ENCODE peak calls at places on chromosomes 1 and 21, in ten cellular contexts. A is iris pigment epithelial cell; C is occipital lobe; R is kidney; W is midbrain; U is endothelial cell; P is heart left ventricle; N is effector memory CD4-positive, alpha-beta T cell; Q is activated gamma-delta T cell; H is foreskin melanocyte. S is an unnamed sample.

GRCh38 chr21:41681336-41681801 is 85.5 kb downstream of the RIPK4 start:
- DNase-seq in A (no peak), C (no peak), R (no peak), W (no peak), U (no peak), P (no peak), N (no peak), Q (no peak), H (no peak), S (no peak)

GRCh38 chr21:37128069-37128468 is 55.0 kb downstream of the TTC3 start:
- DNase-seq in A (no peak), C (no peak), R (no peak), W (no peak), U (no peak), P (no peak), N (no peak), Q (no peak), H (no peak), S (no peak)

GRCh38 chr1:97489834-97490233 is 431.0 kb downstream of the DPYD start:
- DNase-seq in A (peak), C (no peak), R (no peak), W (no peak), U (no peak), P (no peak), N (no peak), Q (no peak), H (no peak), S (no peak)

GRCh38 chr1:163561570-163562295 is 240.0 kb downstream of the NUF2 start:
- DNase-seq in A (peak), C (no peak), R (no peak), W (peak), U (peak), P (no peak), N (no peak), Q (no peak), H (peak), S (no peak)

GRCh38 chr1:153345187-153346066 is 3.2 kb downstream of the PGLYRP4 start:
- DNase-seq in A (no peak), C (no peak), R (no peak), W (no peak), U (no peak), P (no peak), N (no peak), Q (no peak), H (no peak), S (no peak)

GRCh38 chr1:107927815-107928214 is 37.2 kb downstream of the VAV3 start:
- DNase-seq in A (no peak), C (no peak), R (no peak), W (no peak), U (no peak), P (no peak), N (no peak), Q (no peak), H (no peak), S (no peak)

GRCh38 chr1:27086026-27086425 is 68.9 kb downstream of the SLC9A1 start:
- DNase-seq in A (no peak), C (no peak), R (peak), W (no peak), U (no peak), P (no peak), N (no peak), Q (no peak), H (no peak), S (no peak)

GRCh38 chr1:91765293-91765692 is 120.7 kb downstream of the TGFBR3 start:
- DNase-seq in A (no peak), C (no peak), R (no peak), W (no peak), U (no peak), P (no peak), N (no peak), Q (no peak), H (no peak), S (no peak)

GRCh38 chr1:201702936-201703335 is 126.0 kb upstream of the IPO9 start:
- DNase-seq in A (no peak), C (no peak), R (no peak), W (no peak), U (no peak), P (no peak), N (no peak), Q (no peak), H (no peak), S (no peak)

GRCh38 chr1:78779831-78780230 is 130.2 kb downstream of the IFI44 start:
- DNase-seq in A (peak), C (no peak), R (no peak), W (no peak), U (no peak), P (no peak), N (no peak), Q (no peak), H (no peak), S (no peak)

GRCh38 chr1:94982403-94982802 is 55.5 kb upstream of the CNN3 start:
- DNase-seq in A (no peak), C (no peak), R (no peak), W (no peak), U (no peak), P (no peak), N (no peak), Q (no peak), H (no peak), S (no peak)

GRCh38 chr1:3461238-3461933 is 6.9 kb downstream of the ARHGEF16 start:
- DNase-seq in A (no peak), C (no peak), R (peak), W (no peak), U (no peak), P (peak), N (no peak), Q (no peak), H (no peak), S (peak)

GRCh38 chr1:31937300-31938183 is 626 bp downstream of the PTP4A2 start:
- DNase-seq in A (peak), C (peak), R (peak), W (peak), U (peak), P (peak), N (peak), Q (peak), H (no peak), S (peak)

GRCh38 chr1:185401019-185401418 is 84.0 kb upstream of the IVNS1ABP start:
- DNase-seq in A (peak), C (no peak), R (no peak), W (no peak), U (no peak), P (no peak), N (no peak), Q (no peak), H (no peak), S (no peak)

GRCh38 chr1:63343922-63344321 is 21.6 kb downstream of the FOXD3 start:
- DNase-seq in A (no peak), C (no peak), R (no peak), W (no peak), U (no peak), P (no peak), N (no peak), Q (no peak), H (no peak), S (no peak)

GRCh38 chr21:36751383-36751782 is 52.5 kb downstream of the SIM2 start:
- DNase-seq in A (no peak), C (no peak), R (no peak), W (no peak), U (peak), P (no peak), N (no peak), Q (no peak), H (no peak), S (no peak)

GRCh38 chr1:12405325-12406217 is 175.7 kb downstream of the VPS13D start:
- DNase-seq in A (peak), C (no peak), R (no peak), W (no peak), U (no peak), P (no peak), N (no peak), Q (no peak), H (peak), S (no peak)

S was measured in Right ventricle myocardium superior.